ENCODE peak calls at places on chromosomes 6 and 20, in eight cellular contexts. W, X, K, P, S, R, Z and U are unnamed samples.

GRCh38 chr6:113694278-113695077 is 162.7 kb upstream of the MARCKS start:
- DNase-seq in X (no peak), P (peak; percentile 37), Z (no peak), K (no peak), W (no peak), R (no peak), S (no peak), U (no peak)

GRCh38 chr6:36241728-36242127 is 28.1 kb upstream of the PNPLA1 start:
- DNase-seq in Z (no peak), W (no peak), X (no peak), K (no peak), R (no peak), S (no peak), P (no peak), U (no peak)

GRCh38 chr6:88867841-88868558 is 95.4 kb downstream of the RNGTT start:
- DNase-seq in R (no peak), W (no peak), S (no peak), Z (no peak), P (no peak), X (no peak), K (no peak), U (no peak)

GRCh38 chr6:17729223-17730077 is 22.7 kb upstream of the NUP153 start:
- DNase-seq in P (no peak), X (no peak), K (no peak), R (no peak), W (no peak), Z (no peak), S (no peak), U (no peak)

GRCh38 chr6:112827793-112828192 is 480.7 kb downstream of the RFPL4B start:
- DNase-seq in Z (no peak), W (no peak), S (peak; percentile 40), K (no peak), P (no peak), X (peak; percentile 48), R (peak; percentile 50), U (no peak)

GRCh38 chr6:42923656-42924055 is 5.6 kb upstream of the CNPY3 start:
- DNase-seq in P (no peak), W (no peak), R (no peak), Z (no peak), S (no peak), K (no peak), X (no peak), U (no peak)

GRCh38 chr20:63087872-63088680 is 81.3 kb upstream of the BHLHE23 start:
- DNase-seq in R (no peak), X (no peak), W (peak; percentile 32), S (no peak), P (no peak), Z (no peak), K (no peak), U (peak; percentile 26)

GRCh38 chr20:44068311-44068710 is 118.7 kb downstream of the JPH2 start:
- DNase-seq in W (no peak), S (no peak), K (no peak), X (no peak), R (no peak), P (no peak), Z (peak; percentile 36), U (peak; percentile 18)

GRCh38 chr6:161480416-161481165 is 206.7 kb upstream of the AGPAT4 start:
- DNase-seq in X (no peak), R (no peak), S (no peak), W (no peak), P (no peak), Z (no peak), K (no peak), U (no peak)

GRCh38 chr6:96301023-96301422 is 220.6 kb upstream of the UFL1 start:
- DNase-seq in S (no peak), Z (no peak), P (peak; percentile 5), R (no peak), W (no peak), X (no peak), K (no peak), U (no peak)

GRCh38 chr6:1242439-1242838 is 69.5 kb upstream of the FOXQ1 start:
- DNase-seq in S (no peak), X (no peak), W (no peak), R (no peak), K (no peak), Z (no peak), P (no peak), U (no peak)

GRCh38 chr6:444653-445275 is 53.2 kb downstream of the IRF4 start:
- DNase-seq in W (no peak), P (no peak), S (no peak), Z (no peak), X (no peak), K (no peak), R (no peak), U (no peak)

GRCh38 chr6:44037847-44038542 is 89.3 kb downstream of the MRPL14 start:
- DNase-seq in W (no peak), S (no peak), P (no peak), X (no peak), R (peak; percentile 15), Z (no peak), K (no peak), U (no peak)

GRCh38 chr20:56634307-56634706 is 5.2 kb downstream of the TFAP2C start:
- DNase-seq in S (no peak), Z (no peak), K (no peak), P (no peak), R (no peak), W (no peak), X (no peak), U (no peak)

GRCh38 chr20:56637576-56637975 is 8.5 kb downstream of the TFAP2C start:
- DNase-seq in Z (no peak), X (no peak), W (no peak), P (no peak), S (no peak), K (no peak), R (no peak), U (no peak)

GRCh38 chr20:56631990-56632327 is 2.9 kb downstream of the TFAP2C start:
- DNase-seq in K (no peak), R (no peak), X (no peak), S (no peak), W (no peak), Z (no peak), P (no peak), U (no peak)

GRCh38 chr20:56634735-56635422 is 5.8 kb downstream of the TFAP2C start:
- DNase-seq in P (no peak), K (no peak), S (no peak), Z (peak; percentile 30), W (no peak), X (no peak), R (no peak), U (no peak)

GRCh38 chr20:56636701-56637100 is 7.6 kb downstream of the TFAP2C start:
- DNase-seq in K (no peak), W (no peak), X (no peak), R (no peak), S (no peak), P (no peak), Z (no peak), U (no peak)
- H3K4me3 ChIP-seq in K (no peak overlapping the region), W (no peak overlapping the region), X (no peak overlapping the region), R (no peak overlapping the region), S (no peak overlapping the region), P (no peak overlapping the region), Z (no peak overlapping the region), U (no peak overlapping the region)

GRCh38 chr6:142373268-142374089 is 71.7 kb downstream of the ADGRG6 start:
- DNase-seq in P (peak; percentile 38), K (no peak), S (no peak), Z (no peak), R (no peak), X (no peak), W (no peak), U (no peak)

GRCh38 chr6:142374090-142374783 is 72.4 kb downstream of the ADGRG6 start:
- DNase-seq in S (no peak), K (no peak), Z (peak; percentile 59), R (no peak), P (peak; percentile 56), X (no peak), W (no peak), U (no peak)

GRCh38 chr6:142377112-142377848 is 75.5 kb downstream of the ADGRG6 start:
- DNase-seq in R (no peak), W (no peak), K (peak; percentile 59), S (no peak), Z (peak; percentile 83), P (peak; percentile 69), X (no peak), U (no peak)

GRCh38 chr6:142376115-142376514 is 74.3 kb downstream of the ADGRG6 start:
- DNase-seq in X (no peak), R (no peak), S (no peak), Z (no peak), P (peak; percentile 78), W (no peak), K (no peak), U (no peak)

GRCh38 chr6:142374965-142375733 is 73.3 kb downstream of the ADGRG6 start:
- DNase-seq in K (peak; percentile 43), P (peak; percentile 99), X (no peak), S (no peak), W (no peak), R (no peak), Z (no peak), U (no peak)
- H3K4me1 ChIP-seq in K (peaks cover 45% of the 10 kb centered on the region), P (peaks cover 91% of the 10 kb centered on the region), X (no peaks in the 10 kb centered on the region), S (no peaks in the 10 kb centered on the region), W (peaks cover 39% of the 10 kb centered on the region), R (no peaks in the 10 kb centered on the region), Z (peaks cover 15% of the 10 kb centered on the region), U (peaks cover 12% of the 10 kb centered on the region)

GRCh38 chr6:166151798-166152197 is 15.9 kb downstream of the TBXT start:
- DNase-seq in R (no peak), P (no peak), W (no peak), K (no peak), S (no peak), Z (no peak), X (no peak), U (no peak)

GRCh38 chr6:166157930-166158617 is 9.6 kb downstream of the TBXT start:
- DNase-seq in Z (no peak), X (no peak), W (no peak), P (no peak), R (no peak), K (no peak), S (no peak), U (no peak)

GRCh38 chr6:166162599-166163342 is 4.9 kb downstream of the TBXT start:
- DNase-seq in W (no peak), K (no peak), Z (no peak), R (no peak), P (no peak), S (no peak), X (no peak), U (no peak)

GRCh38 chr6:166152660-166153059 is 15.0 kb downstream of the TBXT start:
- DNase-seq in K (no peak), X (no peak), P (no peak), S (no peak), W (no peak), R (no peak), Z (no peak), U (no peak)

DNA sequence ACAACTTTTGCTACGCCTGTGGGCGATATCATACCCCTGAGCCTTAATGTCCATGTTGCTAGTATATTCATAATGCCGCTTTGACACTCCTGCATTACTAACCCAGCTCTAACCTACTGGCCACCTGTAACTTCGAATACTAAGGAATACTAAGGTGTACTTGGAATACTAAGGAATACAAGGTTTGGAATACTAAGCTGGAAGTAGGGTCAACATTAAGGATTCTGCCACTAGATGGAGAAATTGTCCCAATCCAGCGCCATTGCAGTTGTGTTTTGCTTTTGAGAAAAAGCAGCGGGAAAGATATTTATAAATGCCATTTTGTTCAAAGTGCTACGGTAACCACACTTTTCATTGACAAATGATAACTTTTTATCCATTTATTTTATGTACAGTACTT is 10.7 kb downstream of the TBXT start:
- DNase-seq in Z (peak; percentile 46), W (no peak), R (no peak), K (no peak), X (no peak), S (no peak), P (peak; percentile 6), U (no peak)
- TF ChIP-seq CTCF in Z (peak; percentile 77), W (peak; percentile 19), R (no peak), K (peak; percentile 48), X (no peak), S (no peak), P (peak; percentile 53), U (no peak)

GRCh38 chr6:33264015-33264414 is 7.7 kb downstream of the VPS52 start:
- DNase-seq in Z (no peak), K (no peak), S (no peak), R (no peak), W (no peak), X (no peak), P (no peak), U (no peak)
- H3K4me3 ChIP-seq in Z (no peak overlapping the region), K (no peak overlapping the region), S (no peak overlapping the region), R (no peak overlapping the region), W (no peak overlapping the region), X (no peak overlapping the region), P (no peak overlapping the region), U (no peak overlapping the region)